ENCODE peak calls at places on chromosomes 11 and 22, in seven cellular contexts. P is ovary; C is mammary epithelial cell; V is GM12865; A is CD8-positive, alpha-beta T cell; Z is cardiac fibroblast; H is kidney. F is an unnamed sample.

GRCh38 chr22:36171941-36172340 is 11.4 kb upstream of the APOL3 start:
- DNase-seq in P (no peak), C (no peak), V (no peak), A (no peak), Z (no peak), H (no peak), F (no peak)

GRCh38 chr22:19850482-19851109 is 4.1 kb downstream of the GNB1L start:
- DNase-seq in P (no peak), C (no peak), V (no peak), A (no peak), Z (no peak), H (peak), F (no peak)

GRCh38 chr11:117606807-117607206 is 190.2 kb downstream of the DSCAML1 start:
- DNase-seq in P (no peak), C (no peak), V (peak), A (no peak), Z (no peak), H (no peak), F (no peak)

GRCh38 chr22:21026783-21027692 is 5.3 kb downstream of the SLC7A4 start:
- DNase-seq in P (peak), C (peak), V (no peak), A (no peak), Z (peak), H (no peak), F (no peak)

GRCh38 chr11:1533342-1533725 is 38.7 kb downstream of the DUSP8 start:
- DNase-seq in P (no peak), C (no peak), V (no peak), A (no peak), Z (no peak), H (no peak), F (no peak)

GRCh38 chr11:65403607-65404121 is 17.2 kb downstream of the FRMD8 start:
- DNase-seq in P (no peak), C (no peak), V (peak), A (peak), Z (no peak), H (no peak), F (peak)

GRCh38 chr11:102986815-102987214 is 31.3 kb upstream of the MMP13 start:
- DNase-seq in P (no peak), C (peak), V (no peak), A (no peak), Z (peak), H (no peak), F (no peak)

GRCh38 chr11:80163441-80163840 is 722.6 kb upstream of the TENM4 start:
- DNase-seq in P (no peak), C (peak), V (no peak), A (no peak), Z (no peak), H (no peak), F (no peak)

GRCh38 chr11:72720806-72721205 is 31.4 kb downstream of the ARAP1 start:
- DNase-seq in P (no peak), C (no peak), V (no peak), A (no peak), Z (no peak), H (peak), F (no peak)

GRCh38 chr11:35014352-35014751 is 97.9 kb downstream of the PDHX start:
- DNase-seq in P (no peak), C (no peak), V (no peak), A (no peak), Z (peak), H (no peak), F (no peak)

GRCh38 chr11:113557926-113558325 is 82.7 kb upstream of the DRD2 start:
- DNase-seq in P (no peak), C (no peak), V (no peak), A (no peak), Z (no peak), H (no peak), F (no peak)

GRCh38 chr22:19233189-19233661 is 54.7 kb upstream of the SLC25A1 start:
- DNase-seq in P (no peak), C (no peak), V (no peak), A (no peak), Z (no peak), H (no peak), F (no peak)

GRCh38 chr11:122682464-122682863 is 26.9 kb downstream of the UBASH3B start:
- DNase-seq in P (no peak), C (no peak), V (no peak), A (no peak), Z (no peak), H (no peak), F (no peak)

GRCh38 chr22:25057013-25057881 is 104.7 kb downstream of the KIAA1671 start:
- DNase-seq in P (peak), C (peak), V (peak), A (peak), Z (peak), H (peak), F (peak)

GRCh38 chr11:81658722-81659121 is 1074.9 kb downstream of the FAM181B start:
- DNase-seq in P (no peak), C (peak), V (peak), A (no peak), Z (peak), H (peak), F (no peak)

GRCh38 chr11:29432719-29433325 is 584.0 kb downstream of the KCNA4 start:
- DNase-seq in P (no peak), C (peak), V (peak), A (no peak), Z (peak), H (no peak), F (no peak)

GRCh38 chr22:48307941-48308340 is 1519.7 kb downstream of the BRD1 start:
- DNase-seq in P (no peak), C (no peak), V (no peak), A (no peak), Z (no peak), H (peak), F (no peak)

GRCh38 chr11:65014146-65014960 is at the start of gene ARL2:
- DNase-seq in P (no peak), C (peak), V (no peak), A (peak), Z (no peak), H (no peak), F (no peak)

GRCh38 chr11:116895053-116895757 is 57.8 kb upstream of the APOA1 start:
- DNase-seq in P (no peak), C (no peak), V (peak), A (no peak), Z (peak), H (no peak), F (no peak)

DNA sequence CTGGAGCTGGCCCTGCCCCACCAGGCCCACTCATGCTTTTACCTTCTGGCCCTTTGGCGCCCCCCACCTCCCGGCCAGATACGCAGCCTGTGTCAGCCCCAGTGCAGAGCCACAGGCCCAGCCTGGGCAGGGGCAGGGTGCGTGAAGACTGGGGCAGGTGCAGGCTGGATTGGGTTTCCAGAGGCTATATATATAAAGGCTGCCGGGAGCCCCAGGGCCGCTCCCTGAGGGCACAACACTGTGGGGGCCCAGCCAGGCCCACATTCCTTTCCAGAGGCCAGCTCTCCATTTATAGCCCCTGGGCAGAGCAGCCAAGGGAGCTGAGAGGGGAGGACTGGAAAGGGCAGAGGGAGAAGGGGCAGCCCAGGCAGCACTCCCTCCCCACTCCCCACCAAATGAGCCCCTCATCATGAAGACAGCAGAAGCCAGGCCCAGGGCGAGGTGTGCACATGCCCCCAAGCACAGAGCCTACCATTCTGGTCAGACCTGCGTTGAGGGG is 5.0 kb upstream of the MYOD1 start:
- DNase-seq in P (no peak), C (no peak), V (no peak), A (no peak), Z (no peak), H (no peak), F (no peak)
- TF ChIP-seq CTCF in P (no peak), C (no peak), V (no peak), A (no peak), Z (no peak), H (no peak), F (no peak)

GRCh38 chr11:74634537-74634936 is 42.2 kb downstream of the POLD3 start:
- DNase-seq in P (no peak), C (peak), V (no peak), A (no peak), Z (peak), H (no peak), F (no peak)
- TF ChIP-seq CTCF in P (no peak), C (peak), V (no peak), A (no peak), Z (peak), H (peak), F (peak)

GRCh38 chr11:93198221-93198650 is 445 bp upstream of the SLC36A4 start:
- DNase-seq in P (no peak), C (peak), V (no peak), A (no peak), Z (peak), H (no peak), F (no peak)

GRCh38 chr11:93194673-93195291 is 3.0 kb downstream of the SLC36A4 start:
- DNase-seq in P (no peak), C (no peak), V (no peak), A (no peak), Z (no peak), H (no peak), F (no peak)

GRCh38 chr11:93197383-93198220 is at the start of gene SLC36A4:
- DNase-seq in P (peak), C (peak), V (peak), A (peak), Z (peak), H (peak), F (peak)

GRCh38 chr11:93199616-93200015 is 1.8 kb upstream of the SLC36A4 start:
- DNase-seq in P (no peak), C (no peak), V (no peak), A (no peak), Z (no peak), H (no peak), F (no peak)

DNA sequence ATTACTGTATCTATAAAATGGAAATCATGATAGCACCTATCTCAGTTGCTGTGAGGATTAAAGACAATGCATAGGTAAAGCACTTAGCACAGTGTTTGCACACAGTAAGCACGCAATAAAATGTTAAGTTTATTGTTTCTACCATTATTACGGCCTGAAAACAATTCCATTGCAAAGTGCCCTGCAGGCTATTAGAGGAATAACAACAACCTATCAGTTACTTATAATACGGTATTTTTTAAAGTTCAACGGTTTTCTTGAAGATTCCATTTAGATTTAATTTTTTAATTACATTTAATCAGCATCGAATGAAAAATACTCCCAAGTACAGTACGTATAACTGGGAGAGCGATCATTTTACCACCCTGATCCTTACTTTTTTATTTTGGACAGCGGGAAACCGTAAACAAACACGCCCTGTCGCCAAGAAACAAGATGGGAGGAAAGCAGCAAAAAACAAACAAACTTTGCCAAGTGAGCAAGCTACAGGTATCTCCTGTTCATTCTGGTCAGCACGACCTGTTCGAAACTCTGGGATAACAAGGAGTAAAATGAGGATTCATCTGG is 892 bp downstream of the SLC36A4 start:
- DNase-seq in P (no peak), C (no peak), V (peak), A (no peak), Z (no peak), H (no peak), F (no peak)
- TF ChIP-seq CTCF in P (no peak), C (peak), V (peak), A (peak), Z (peak), H (no peak), F (peak)

DNA sequence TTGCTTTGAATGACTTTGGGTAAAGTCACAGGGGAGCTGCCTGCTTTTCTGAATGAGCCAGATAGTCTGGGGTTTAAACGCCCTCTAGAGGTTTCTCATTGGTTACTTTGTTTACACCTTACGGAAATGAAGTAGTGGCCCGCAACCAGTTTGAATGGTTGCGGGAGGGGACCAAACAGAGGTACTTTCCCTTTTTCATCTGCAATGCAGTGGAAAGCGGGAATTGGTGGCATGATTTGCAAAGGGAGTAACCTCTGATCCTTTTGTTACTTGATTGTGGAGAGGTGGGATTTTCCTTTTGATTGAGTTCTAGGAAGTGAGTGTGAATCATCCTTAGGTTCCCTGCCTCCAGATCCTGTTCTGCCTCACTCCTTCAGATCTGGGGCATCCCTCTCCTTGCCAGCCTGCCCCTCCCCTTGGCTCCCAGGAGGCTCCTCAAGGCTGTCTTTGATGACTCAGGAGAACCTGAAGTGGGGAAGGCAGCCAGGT is 15.9 kb upstream of the GLYATL1 start:
- DNase-seq in P (no peak), C (peak), V (peak), A (no peak), Z (peak), H (no peak), F (no peak)
- TF ChIP-seq CTCF in P (no peak), C (peak), V (peak), A (peak), Z (peak), H (peak), F (peak)

GRCh38 chr11:14969922-14970323 is 2.2 kb downstream of the CALCA start:
- DNase-seq in P (no peak), C (no peak), V (peak), A (peak), Z (peak), H (no peak), F (peak)
- TF ChIP-seq CTCF in P (no peak), C (peak), V (peak), A (peak), Z (peak), H (no peak), F (peak)

GRCh38 chr11:86955111-86955673 is at the start of gene FZD4:
- DNase-seq in P (peak), C (peak), V (peak), A (peak), Z (peak), H (peak), F (peak)
- TF ChIP-seq CTCF in P (no peak), C (no peak), V (peak), A (no peak), Z (no peak), H (no peak), F (no peak)

GRCh38 chr11:452203-452744 is 2.2 kb downstream of the PTDSS2 start:
- DNase-seq in P (no peak), C (no peak), V (no peak), A (no peak), Z (no peak), H (peak), F (peak)
- TF ChIP-seq CTCF in P (no peak), C (no peak), V (no peak), A (no peak), Z (no peak), H (no peak), F (no peak)